ENCODE peak calls at places on chromosomes 3 and 15, in seven cellular contexts. J, L, M, P, N, C and U are unnamed samples.

GRCh38 chr3:186551387-186551786 is 7.2 kb upstream of the CRYGS start:
- DNase-seq in M (no peak), L (no peak), C (no peak), P (no peak), N (no peak), J (no peak), U (no peak)

GRCh38 chr3:174330303-174330702 is 528.8 kb upstream of the NAALADL2 start:
- DNase-seq in C (peak; percentile 93), N (no peak), L (no peak), J (peak; percentile 86), M (no peak), P (no peak), U (no peak)

GRCh38 chr3:106728315-106728821 is 648.9 kb upstream of the CCDC54 start:
- DNase-seq in P (peak; percentile 95), C (peak; percentile 100), M (no peak), N (no peak), L (peak; percentile 73), J (peak; percentile 94), U (peak; percentile 96)

GRCh38 chr3:171936231-171936841 is 93.2 kb downstream of the TMEM212 start:
- DNase-seq in C (peak; percentile 82), N (no peak), J (peak; percentile 82), P (peak; percentile 83), L (peak; percentile 2), M (no peak), U (no peak)

GRCh38 chr3:134807189-134807588 is 12.1 kb downstream of the EPHB1 start:
- DNase-seq in P (no peak), N (no peak), J (no peak), M (no peak), C (no peak), L (no peak), U (no peak)

GRCh38 chr3:100634493-100635272 is 25.3 kb downstream of the ADGRG7 start:
- DNase-seq in C (no peak), J (peak; percentile 14), L (no peak), M (no peak), P (peak; percentile 78), N (peak; percentile 10), U (no peak)

GRCh38 chr3:16482770-16483531 is 30.5 kb downstream of the RFTN1 start:
- DNase-seq in P (no peak), L (no peak), C (no peak), M (no peak), J (no peak), N (no peak), U (no peak)

GRCh38 chr15:44340410-44340809 is 51.9 kb downstream of the GOLM2 start:
- DNase-seq in N (no peak), M (no peak), L (peak; percentile 41), J (peak; percentile 77), P (peak; percentile 86), C (peak; percentile 92), U (peak; percentile 38)

GRCh38 chr15:101621961-101622360 is 30.2 kb downstream of the TM2D3 start:
- DNase-seq in M (no peak), L (no peak), N (no peak), J (no peak), P (no peak), C (no peak), U (no peak)

GRCh38 chr3:133670525-133670995 is 8.8 kb upstream of the TOPBP1 start:
- DNase-seq in L (no peak), P (no peak), C (no peak), J (no peak), N (no peak), M (no peak), U (no peak)

GRCh38 chr3:14522768-14523167 is 17.4 kb downstream of the GRIP2 start:
- DNase-seq in N (no peak), M (peak; percentile 10), L (no peak), P (no peak), J (no peak), C (no peak), U (no peak)

GRCh38 chr15:31330111-31330785 is 3.6 kb downstream of the KLF13 start:
- DNase-seq in N (no peak), J (no peak), P (no peak), C (no peak), L (no peak), M (no peak), U (no peak)

GRCh38 chr15:28153492-28154119 is 54.5 kb upstream of the OCA2 start:
- DNase-seq in P (no peak), N (no peak), J (no peak), C (no peak), M (no peak), L (no peak), U (no peak)

GRCh38 chr3:16249336-16249735 is 15.4 kb downstream of the DPH3 start:
- DNase-seq in P (no peak), M (no peak), C (no peak), N (peak; percentile 75), J (peak; percentile 36), L (no peak), U (no peak)

GRCh38 chr3:167032267-167032876 is 347.7 kb downstream of the ZBBX start:
- DNase-seq in L (no peak), M (no peak), N (peak; percentile 76), C (peak; percentile 42), P (peak; percentile 36), J (peak; percentile 62), U (peak; percentile 48)

GRCh38 chr15:66865622-66866611 is 163.9 kb downstream of the SMAD6 start:
- DNase-seq in L (no peak), N (no peak), P (no peak), M (no peak), C (no peak), J (no peak), U (no peak)

GRCh38 chr15:78726870-78727551 is 84.3 kb downstream of the ADAMTS7 start:
- DNase-seq in M (no peak), C (no peak), P (peak; percentile 26), N (peak; percentile 62), L (no peak), J (peak; percentile 16), U (no peak)

GRCh38 chr3:151751161-151751560 is 17.4 kb downstream of the AADACL2 start:
- DNase-seq in M (no peak), C (peak; percentile 22), N (no peak), J (no peak), P (peak; percentile 69), L (no peak), U (no peak)

GRCh38 chr3:131728898-131729297 is 226.1 kb upstream of the MRPL3 start:
- DNase-seq in C (peak; percentile 26), J (no peak), N (no peak), M (no peak), P (peak; percentile 20), L (no peak), U (no peak)

GRCh38 chr15:96331942-96332853 is 1.7 kb downstream of the NR2F2 start:
- DNase-seq in M (peak; percentile 26), C (peak; percentile 35), P (no peak), L (no peak), J (peak; percentile 35), N (peak; percentile 59), U (no peak)

GRCh38 chr3:150757768-150758167 is 5.2 kb downstream of the SIAH2 start:
- DNase-seq in M (no peak), N (no peak), J (no peak), C (no peak), P (no peak), L (no peak), U (no peak)

GRCh38 chr3:156772588-156773206 is 53.5 kb upstream of the LEKR1 start:
- DNase-seq in N (no peak), L (no peak), P (peak; percentile 57), C (no peak), M (no peak), J (no peak), U (no peak)

GRCh38 chr3:71926242-71926560 is 141.3 kb upstream of the PROK2 start:
- DNase-seq in J (no peak), M (no peak), N (peak; percentile 44), P (peak; percentile 69), L (peak; percentile 5), C (no peak), U (no peak)

DNA sequence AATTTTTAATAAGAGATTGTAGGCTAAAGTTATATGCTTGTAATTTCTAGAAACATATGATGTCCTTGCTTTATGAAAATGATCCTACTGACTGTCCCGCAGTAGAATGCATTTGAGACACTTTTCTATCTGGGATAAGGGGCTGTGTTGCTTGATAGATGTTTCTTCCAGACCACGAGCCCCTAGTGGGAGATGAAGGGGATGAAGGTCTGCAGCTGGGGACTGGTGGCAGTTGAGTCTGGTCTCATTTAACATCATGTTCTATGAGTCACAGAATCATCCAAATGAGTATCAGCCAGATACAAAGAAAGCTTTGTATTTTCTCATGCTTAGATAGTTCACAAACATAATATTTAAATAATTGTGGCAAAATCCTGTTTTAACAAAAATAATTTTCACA is 84.3 kb upstream of the PRTG start:
- DNase-seq in M (no peak), N (no peak), P (peak; percentile 63), C (peak; percentile 40), L (no peak), J (peak; percentile 10), U (no peak)
- TF ChIP-seq CTCF in M (no peak), N (peak; percentile 17), P (no peak), C (peak; percentile 16), L (no peak), J (peak; percentile 40), U (no peak)

GRCh38 chr3:23198801-23199200 is 4.3 kb upstream of the UBE2E2 start:
- DNase-seq in L (no peak), C (peak; percentile 14), N (no peak), P (no peak), J (no peak), M (no peak), U (no peak)
- H3K4me3 ChIP-seq in L (no peak overlapping the region), C (no peak overlapping the region), N (no peak overlapping the region), P (no peak overlapping the region), J (no peak overlapping the region), M (no peak overlapping the region), U (no peak overlapping the region)

GRCh38 chr3:140509534-140509933 is 168.3 kb upstream of the TRIM42 start:
- DNase-seq in P (no peak), L (no peak), M (no peak), J (no peak), C (no peak), N (peak; percentile 28), U (no peak)

GRCh38 chr3:140501770-140502364 is 176.0 kb upstream of the TRIM42 start:
- DNase-seq in L (no peak), M (no peak), P (no peak), J (no peak), N (no peak), C (no peak), U (no peak)

GRCh38 chr3:140508545-140508944 is 169.3 kb upstream of the TRIM42 start:
- DNase-seq in N (no peak), L (no peak), P (no peak), C (no peak), M (no peak), J (no peak), U (no peak)

GRCh38 chr3:140505256-140505655 is 172.6 kb upstream of the TRIM42 start:
- DNase-seq in M (no peak), L (no peak), J (peak; percentile 23), N (peak; percentile 58), P (peak; percentile 78), C (peak; percentile 58), U (peak; percentile 69)

GRCh38 chr3:140505876-140506275 is 172.0 kb upstream of the TRIM42 start:
- DNase-seq in J (no peak), N (no peak), L (no peak), P (peak; percentile 29), C (peak; percentile 49), M (no peak), U (no peak)
- H3K27me3 ChIP-seq in J (no peaks in the 10 kb centered on the region), N (no peaks in the 10 kb centered on the region), L (peaks cover 3% of the 10 kb centered on the region), P (no peaks in the 10 kb centered on the region), C (no peaks in the 10 kb centered on the region), M (no peaks in the 10 kb centered on the region), U (no peaks in the 10 kb centered on the region)

DNA sequence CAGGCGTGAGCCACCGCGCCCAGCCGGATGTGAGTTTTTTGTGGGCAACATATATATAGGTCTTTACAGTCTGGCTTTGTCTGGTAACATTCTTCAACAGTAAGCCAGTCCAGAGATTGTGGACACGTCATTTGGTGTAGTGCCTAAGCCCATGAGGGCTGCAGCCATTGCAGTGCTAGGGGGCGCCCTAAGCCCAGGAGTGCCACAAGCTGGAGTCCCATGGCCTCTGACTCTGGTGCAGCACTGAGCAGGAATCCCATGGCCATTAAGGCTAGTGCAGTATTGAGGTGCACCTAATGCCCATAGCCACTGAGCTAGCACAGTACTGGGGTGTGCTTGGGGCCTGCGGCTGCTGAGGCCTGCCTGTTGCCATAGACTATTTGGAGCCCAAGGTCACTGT is 136.4 kb upstream of the NDN start:
- DNase-seq in L (no peak), P (no peak), J (no peak), N (peak; percentile 62), C (no peak), M (no peak), U (no peak)
- TF ChIP-seq CTCF in L (no peak), P (no peak), J (no peak), N (peak; percentile 52), C (no peak), M (no peak), U (no peak)